ENCODE peak calls at places on chromosomes 5 and 9, in seven cellular contexts. One of them, this sample, is unnamed.

GRCh38 chr5:180135128-180135955 is 63.8 kb upstream of the RNF130 start:
- DNase-seq in globus pallidus: no peak
- DNase-seq in iris pigment epithelial cell: peak; percentile 65
- DNase-seq in EL: peak; percentile 76
- DNase-seq in NCI-H1092: no peak
- DNase-seq in stimulated activated CD8-positive, alpha-beta memory T cell treated with anti-CD3 and anti-CD28 coated beads, Interleukin-7, amount 100 ng/mL, for 1 hour: no peak
- DNase-seq in AG04449: peak; percentile 5
- DNase-seq in this sample: no peak

GRCh38 chr5:73960426-73960825 is 334.4 kb downstream of the ARHGEF28 start:
- DNase-seq in iris pigment epithelial cell: no peak
- DNase-seq in stimulated activated CD8-positive, alpha-beta memory T cell treated with anti-CD3 and anti-CD28 coated beads, Interleukin-7, amount 100 ng/mL, for 1 hour: no peak
- DNase-seq in EL: no peak
- DNase-seq in globus pallidus: no peak
- DNase-seq in NCI-H1092: no peak
- DNase-seq in AG04449: no peak
- DNase-seq in this sample: no peak

GRCh38 chr9:69027355-69028097 is 8.0 kb upstream of the FXN start:
- DNase-seq in AG04449: no peak
- DNase-seq in stimulated activated CD8-positive, alpha-beta memory T cell treated with anti-CD3 and anti-CD28 coated beads, Interleukin-7, amount 100 ng/mL, for 1 hour: no peak
- DNase-seq in EL: peak; percentile 40
- DNase-seq in globus pallidus: peak; percentile 40
- DNase-seq in iris pigment epithelial cell: peak; percentile 51
- DNase-seq in NCI-H1092: peak; percentile 7
- DNase-seq in this sample: peak; percentile 0

GRCh38 chr9:115057559-115057958 is 60.4 kb downstream of the TNC start:
- DNase-seq in globus pallidus: no peak
- DNase-seq in NCI-H1092: no peak
- DNase-seq in EL: peak; percentile 80
- DNase-seq in stimulated activated CD8-positive, alpha-beta memory T cell treated with anti-CD3 and anti-CD28 coated beads, Interleukin-7, amount 100 ng/mL, for 1 hour: no peak
- DNase-seq in iris pigment epithelial cell: peak; percentile 53
- DNase-seq in AG04449: no peak
- DNase-seq in this sample: no peak

GRCh38 chr9:13431137-13431536 is 151.6 kb upstream of the MPDZ start:
- DNase-seq in stimulated activated CD8-positive, alpha-beta memory T cell treated with anti-CD3 and anti-CD28 coated beads, Interleukin-7, amount 100 ng/mL, for 1 hour: no peak
- DNase-seq in NCI-H1092: no peak
- DNase-seq in EL: no peak
- DNase-seq in iris pigment epithelial cell: no peak
- DNase-seq in globus pallidus: peak; percentile 84
- DNase-seq in AG04449: no peak
- DNase-seq in this sample: no peak

GRCh38 chr9:124212381-124213050 is 45.2 kb upstream of the NEK6 start:
- DNase-seq in iris pigment epithelial cell: peak; percentile 59
- DNase-seq in EL: peak; percentile 74
- DNase-seq in NCI-H1092: no peak
- DNase-seq in stimulated activated CD8-positive, alpha-beta memory T cell treated with anti-CD3 and anti-CD28 coated beads, Interleukin-7, amount 100 ng/mL, for 1 hour: no peak
- DNase-seq in globus pallidus: no peak
- DNase-seq in AG04449: no peak
- DNase-seq in this sample: no peak

GRCh38 chr5:67182406-67182805 is 14.2 kb downstream of the CD180 start:
- DNase-seq in iris pigment epithelial cell: peak; percentile 89
- DNase-seq in stimulated activated CD8-positive, alpha-beta memory T cell treated with anti-CD3 and anti-CD28 coated beads, Interleukin-7, amount 100 ng/mL, for 1 hour: no peak
- DNase-seq in EL: peak; percentile 68
- DNase-seq in AG04449: peak; percentile 24
- DNase-seq in NCI-H1092: no peak
- DNase-seq in globus pallidus: no peak
- DNase-seq in this sample: no peak

GRCh38 chr9:108815156-108815555 is 40.6 kb downstream of the ACTL7B start:
- DNase-seq in iris pigment epithelial cell: no peak
- DNase-seq in globus pallidus: no peak
- DNase-seq in EL: no peak
- DNase-seq in AG04449: no peak
- DNase-seq in stimulated activated CD8-positive, alpha-beta memory T cell treated with anti-CD3 and anti-CD28 coated beads, Interleukin-7, amount 100 ng/mL, for 1 hour: no peak
- DNase-seq in NCI-H1092: no peak
- DNase-seq in this sample: no peak

GRCh38 chr5:103014983-103015382 is 105.0 kb downstream of the GIN1 start:
- DNase-seq in globus pallidus: no peak
- DNase-seq in iris pigment epithelial cell: peak; percentile 88
- DNase-seq in stimulated activated CD8-positive, alpha-beta memory T cell treated with anti-CD3 and anti-CD28 coated beads, Interleukin-7, amount 100 ng/mL, for 1 hour: no peak
- DNase-seq in EL: peak; percentile 24
- DNase-seq in NCI-H1092: no peak
- DNase-seq in AG04449: peak; percentile 40
- DNase-seq in this sample: no peak

GRCh38 chr5:61631438-61631941 is 299.4 kb downstream of the ZSWIM6 start:
- DNase-seq in EL: no peak
- DNase-seq in AG04449: no peak
- DNase-seq in NCI-H1092: peak; percentile 22
- DNase-seq in iris pigment epithelial cell: peak; percentile 47
- DNase-seq in globus pallidus: peak; percentile 96
- DNase-seq in stimulated activated CD8-positive, alpha-beta memory T cell treated with anti-CD3 and anti-CD28 coated beads, Interleukin-7, amount 100 ng/mL, for 1 hour: no peak
- DNase-seq in this sample: peak; percentile 80

GRCh38 chr9:38068866-38069628 is at the start of gene SHB:
- DNase-seq in AG04449: no peak
- DNase-seq in stimulated activated CD8-positive, alpha-beta memory T cell treated with anti-CD3 and anti-CD28 coated beads, Interleukin-7, amount 100 ng/mL, for 1 hour: peak; percentile 63
- DNase-seq in globus pallidus: peak; percentile 87
- DNase-seq in iris pigment epithelial cell: peak; percentile 57
- DNase-seq in EL: peak; percentile 79
- DNase-seq in NCI-H1092: peak; percentile 86
- DNase-seq in this sample: peak; percentile 73

GRCh38 chr9:33175633-33176325 is 8.6 kb upstream of the B4GALT1 start:
- DNase-seq in EL: no peak
- DNase-seq in AG04449: no peak
- DNase-seq in iris pigment epithelial cell: no peak
- DNase-seq in globus pallidus: no peak
- DNase-seq in stimulated activated CD8-positive, alpha-beta memory T cell treated with anti-CD3 and anti-CD28 coated beads, Interleukin-7, amount 100 ng/mL, for 1 hour: no peak
- DNase-seq in NCI-H1092: no peak
- DNase-seq in this sample: no peak

GRCh38 chr9:122031806-122032205 is 61.3 kb downstream of the TTLL11 start:
- DNase-seq in iris pigment epithelial cell: no peak
- DNase-seq in globus pallidus: no peak
- DNase-seq in stimulated activated CD8-positive, alpha-beta memory T cell treated with anti-CD3 and anti-CD28 coated beads, Interleukin-7, amount 100 ng/mL, for 1 hour: no peak
- DNase-seq in EL: no peak
- DNase-seq in NCI-H1092: no peak
- DNase-seq in AG04449: no peak
- DNase-seq in this sample: no peak

GRCh38 chr5:134417707-134418106 is 6.0 kb upstream of the CDKN2AIPNL start:
- DNase-seq in AG04449: no peak
- DNase-seq in iris pigment epithelial cell: no peak
- DNase-seq in stimulated activated CD8-positive, alpha-beta memory T cell treated with anti-CD3 and anti-CD28 coated beads, Interleukin-7, amount 100 ng/mL, for 1 hour: no peak
- DNase-seq in EL: no peak
- DNase-seq in globus pallidus: no peak
- DNase-seq in NCI-H1092: no peak
- DNase-seq in this sample: no peak

GRCh38 chr9:114829686-114830085 is 23.8 kb upstream of the TNFSF15 start:
- DNase-seq in iris pigment epithelial cell: no peak
- DNase-seq in AG04449: no peak
- DNase-seq in EL: no peak
- DNase-seq in NCI-H1092: no peak
- DNase-seq in globus pallidus: no peak
- DNase-seq in stimulated activated CD8-positive, alpha-beta memory T cell treated with anti-CD3 and anti-CD28 coated beads, Interleukin-7, amount 100 ng/mL, for 1 hour: no peak
- DNase-seq in this sample: no peak

GRCh38 chr5:158923799-158924551 is 175.7 kb downstream of the EBF1 start:
- DNase-seq in NCI-H1092: no peak
- DNase-seq in iris pigment epithelial cell: no peak
- DNase-seq in stimulated activated CD8-positive, alpha-beta memory T cell treated with anti-CD3 and anti-CD28 coated beads, Interleukin-7, amount 100 ng/mL, for 1 hour: no peak
- DNase-seq in AG04449: no peak
- DNase-seq in globus pallidus: no peak
- DNase-seq in EL: no peak
- DNase-seq in this sample: no peak

GRCh38 chr9:17669206-17669605 is 90.3 kb downstream of the SH3GL2 start:
- DNase-seq in globus pallidus: no peak
- DNase-seq in EL: no peak
- DNase-seq in AG04449: no peak
- DNase-seq in iris pigment epithelial cell: no peak
- DNase-seq in stimulated activated CD8-positive, alpha-beta memory T cell treated with anti-CD3 and anti-CD28 coated beads, Interleukin-7, amount 100 ng/mL, for 1 hour: no peak
- DNase-seq in NCI-H1092: no peak
- DNase-seq in this sample: no peak

GRCh38 chr5:134600600-134600999 is 32.0 kb downstream of the SAR1B start:
- DNase-seq in NCI-H1092: no peak
- DNase-seq in stimulated activated CD8-positive, alpha-beta memory T cell treated with anti-CD3 and anti-CD28 coated beads, Interleukin-7, amount 100 ng/mL, for 1 hour: no peak
- DNase-seq in EL: peak; percentile 49
- DNase-seq in AG04449: peak; percentile 65
- DNase-seq in globus pallidus: no peak
- DNase-seq in iris pigment epithelial cell: peak; percentile 83
- DNase-seq in this sample: no peak

GRCh38 chr5:67241326-67241725 is 44.7 kb upstream of the CD180 start:
- DNase-seq in NCI-H1092: no peak
- DNase-seq in EL: no peak
- DNase-seq in iris pigment epithelial cell: no peak
- DNase-seq in AG04449: no peak
- DNase-seq in stimulated activated CD8-positive, alpha-beta memory T cell treated with anti-CD3 and anti-CD28 coated beads, Interleukin-7, amount 100 ng/mL, for 1 hour: no peak
- DNase-seq in globus pallidus: no peak
- DNase-seq in this sample: no peak

GRCh38 chr9:123928471-123929176 is 1.3 kb downstream of the DENND1A start:
- DNase-seq in AG04449: no peak
- DNase-seq in stimulated activated CD8-positive, alpha-beta memory T cell treated with anti-CD3 and anti-CD28 coated beads, Interleukin-7, amount 100 ng/mL, for 1 hour: no peak
- DNase-seq in NCI-H1092: no peak
- DNase-seq in globus pallidus: no peak
- DNase-seq in EL: peak; percentile 64
- DNase-seq in iris pigment epithelial cell: peak; percentile 18
- DNase-seq in this sample: no peak

This sample was measured in nucleus accumbens.